ENCODE peak calls at places on chromosomes 13 and 19, in eight cellular contexts. B is epithelial cell of esophagus, X is DND-41, E is RWPE1, O is breast epithelium, M is suprapubic skin, V is endothelial cell, H is HFF-Myc. D is an unnamed sample.

GRCh38 chr13:27952931-27953670 is 16.0 kb downstream of the CDX2 start:
- DNase-seq in O (no peak), X (no peak), V (no peak), H (no peak), M (no peak), B (no peak), E (no peak), D (no peak)

GRCh38 chr13:108508263-108508662 is 121.1 kb upstream of the MYO16 start:
- DNase-seq in B (peak; percentile 59), V (peak; percentile 25), M (no peak), E (peak; percentile 18), O (no peak), H (no peak), X (no peak), D (no peak)

GRCh38 chr13:59607172-59607571 is 556.6 kb downstream of the DIAPH3 start:
- DNase-seq in H (no peak), B (no peak), X (no peak), O (no peak), M (no peak), V (no peak), E (no peak), D (no peak)

GRCh38 chr13:45932611-45933182 is 81.1 kb upstream of the SIAH3 start:
- DNase-seq in O (no peak), V (no peak), H (no peak), B (no peak), E (no peak), M (no peak), X (no peak), D (no peak)

GRCh38 chr19:46821512-46822359 is 28.9 kb downstream of the AP2S1 start:
- DNase-seq in E (no peak), V (no peak), H (no peak), B (no peak), M (no peak), O (no peak), X (peak; percentile 98), D (peak; percentile 52)

GRCh38 chr13:98798849-98799645 is 46.6 kb upstream of the SLC15A1 start:
- DNase-seq in O (no peak), E (no peak), V (no peak), H (peak; percentile 60), X (no peak), M (no peak), B (no peak), D (no peak)

GRCh38 chr13:51324714-51325440 is 14.6 kb upstream of the SERPINE3 start:
- DNase-seq in B (no peak), E (no peak), M (no peak), O (no peak), H (no peak), V (no peak), X (no peak), D (no peak)

GRCh38 chr19:4390017-4390861 is 10.1 kb downstream of the SH3GL1 start:
- DNase-seq in X (no peak), O (no peak), E (no peak), V (peak; percentile 54), H (no peak), M (no peak), B (no peak), D (no peak)

GRCh38 chr19:50728084-50728737 is 5.0 kb downstream of the CLEC11A start:
- DNase-seq in B (no peak), E (peak; percentile 34), M (peak; percentile 88), V (peak; percentile 56), X (no peak), O (peak; percentile 55), H (peak; percentile 63), D (peak; percentile 40)

GRCh38 chr13:95237310-95237870 is 63.9 kb downstream of the ABCC4 start:
- DNase-seq in E (no peak), H (no peak), M (no peak), V (no peak), X (no peak), O (no peak), B (no peak), D (no peak)

GRCh38 chr19:1411255-1412191 is 4.1 kb downstream of the DAZAP1 start:
- DNase-seq in V (no peak), M (no peak), H (no peak), B (peak; percentile 46), O (no peak), E (no peak), X (peak; percentile 34), D (no peak)

GRCh38 chr19:12834418-12834943 is at the start of gene RTBDN:
- DNase-seq in H (no peak), V (no peak), O (no peak), M (no peak), X (no peak), E (no peak), B (no peak), D (peak; percentile 46)

GRCh38 chr19:32404939-32405430 is 585 bp upstream of the DPY19L3 start:
- DNase-seq in E (peak; percentile 8), O (peak; percentile 46), V (peak; percentile 61), H (no peak), B (peak; percentile 24), X (no peak), M (no peak), D (no peak)

GRCh38 chr13:52929826-52930225 is 81.4 kb upstream of the PCDH8 start:
- DNase-seq in H (no peak), B (no peak), X (no peak), V (no peak), E (no peak), M (no peak), O (no peak), D (no peak)

GRCh38 chr13:109918179-109918651 is 131.8 kb upstream of the IRS2 start:
- DNase-seq in E (no peak), O (no peak), M (no peak), B (peak; percentile 26), V (no peak), H (no peak), X (no peak), D (no peak)

GRCh38 chr19:51830263-51830662 is 35.3 kb downstream of the FPR3 start:
- DNase-seq in H (no peak), X (no peak), E (no peak), V (no peak), B (peak; percentile 1), O (no peak), M (no peak), D (no peak)

GRCh38 chr13:29763426-29764180 is 86.8 kb downstream of the UBL3 start:
- DNase-seq in V (no peak), O (no peak), M (no peak), E (no peak), H (no peak), B (no peak), X (no peak), D (no peak)

GRCh38 chr19:7973883-7974282 is 30.4 kb upstream of the TIMM44 start:
- DNase-seq in H (no peak), B (no peak), E (no peak), M (no peak), V (no peak), O (no peak), X (no peak), D (no peak)

GRCh38 chr19:9906475-9907087 is 29.7 kb downstream of the OLFM2 start:
- DNase-seq in H (no peak), O (no peak), X (no peak), V (no peak), B (no peak), E (no peak), M (no peak), D (no peak)

GRCh38 chr13:91879360-91879759 is 480.9 kb downstream of the GPC5 start:
- DNase-seq in M (no peak), E (no peak), V (no peak), X (no peak), H (no peak), B (no peak), O (no peak), D (no peak)
- TF ChIP-seq CTCF in M (no peak), E (no peak), V (no peak), X (no peak), H (no peak), B (no peak), O (no peak), D (no peak)

GRCh38 chr19:18942692-18943091 is 1.7 kb upstream of the HOMER3 start:
- DNase-seq in O (no peak), M (no peak), X (no peak), V (no peak), E (no peak), B (no peak), H (no peak), D (no peak)

GRCh38 chr19:18941628-18942354 is 774 bp upstream of the HOMER3 start:
- DNase-seq in E (no peak), X (no peak), O (no peak), M (no peak), B (no peak), V (no peak), H (no peak), D (no peak)

GRCh38 chr19:18939922-18940775 is 868 bp downstream of the HOMER3 start:
- DNase-seq in X (no peak), E (peak; percentile 84), O (no peak), M (no peak), V (peak; percentile 41), H (no peak), B (peak; percentile 71), D (peak; percentile 55)

GRCh38 chr19:18939163-18939562 is 1.9 kb downstream of the HOMER3 start:
- DNase-seq in E (no peak), M (no peak), H (no peak), O (no peak), B (no peak), V (no peak), X (no peak), D (no peak)

DNA sequence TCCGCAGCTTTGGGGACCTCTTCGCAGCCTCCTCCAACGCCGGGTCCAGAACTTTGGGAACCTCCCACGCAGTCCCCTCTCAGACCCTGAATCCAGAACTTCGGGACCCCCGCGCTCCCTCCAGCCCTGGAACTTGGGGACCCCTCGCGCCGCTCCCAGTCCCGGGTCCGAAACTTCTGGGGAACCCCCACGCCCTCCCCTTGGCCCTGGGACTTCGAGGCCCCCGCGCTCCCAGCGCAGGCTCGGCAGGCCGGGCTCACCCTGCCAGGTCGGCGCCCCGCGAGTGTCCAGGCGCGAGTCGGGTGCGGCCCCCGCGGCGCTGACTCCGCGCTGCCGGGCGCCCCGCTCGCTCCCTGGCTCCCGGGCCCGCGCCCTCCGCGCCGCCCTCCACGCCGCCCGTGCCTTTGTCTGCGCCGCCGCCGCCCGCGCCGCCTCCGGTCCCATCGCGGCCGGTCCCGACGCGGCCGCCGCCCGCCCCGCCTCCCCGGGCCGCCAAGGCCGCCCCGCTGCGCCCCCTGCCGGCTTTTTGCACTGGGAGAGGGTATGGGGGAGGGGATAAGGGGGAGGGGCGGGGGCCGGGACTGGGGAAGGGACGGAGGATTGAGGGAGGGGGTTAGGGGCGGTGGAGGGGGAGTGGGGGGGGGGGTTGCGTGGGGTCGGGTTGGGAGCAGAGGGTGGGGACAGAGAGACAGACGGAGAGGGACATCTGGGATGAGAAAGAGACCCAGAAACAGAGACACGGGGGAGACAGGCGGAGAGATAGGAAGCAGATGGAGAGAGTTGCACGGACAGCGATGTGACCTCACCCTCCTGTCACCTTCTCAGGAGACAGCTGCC is at the start of gene HOMER3:
- DNase-seq in H (no peak), B (peak; percentile 70), O (peak; percentile 55), V (peak; percentile 92), X (peak; percentile 78), E (peak; percentile 92), M (no peak), D (peak; percentile 94)
- TF ChIP-seq CTCF in H (peak; percentile 7), B (peak; percentile 41), O (no peak), V (no peak), X (peak; percentile 47), E (peak; percentile 89), M (peak; percentile 40), D (peak; percentile 46)

GRCh38 chr19:56080669-56081401 is 40.3 kb downstream of the ZNF787 start:
- DNase-seq in V (peak; percentile 81), E (peak; percentile 44), M (no peak), B (peak; percentile 67), H (peak; percentile 36), O (peak; percentile 65), X (peak; percentile 69), D (peak; percentile 92)
- TF ChIP-seq CTCF in V (peak; percentile 62), E (no peak), M (peak; percentile 31), B (peak; percentile 47), H (peak; percentile 65), O (peak; percentile 52), X (peak; percentile 70), D (peak; percentile 53)

GRCh38 chr13:70339738-70340137 is 231.5 kb upstream of the KLHL1 start:
- DNase-seq in V (peak; percentile 18), O (no peak), M (no peak), E (no peak), X (no peak), B (peak; percentile 57), H (no peak), D (no peak)
- TF ChIP-seq CTCF in V (peak; percentile 54), O (no peak), M (no peak), E (no peak), X (peak; percentile 43), B (peak; percentile 82), H (no peak), D (no peak)

D was measured in GM20000.